ENCODE peak calls at places on chromosomes 16 and 17, in seven cellular contexts. One of them, this sample, is unnamed.

GRCh38 chr16:65524997-65525396 is 403.1 kb upstream of the CDH11 start:
- DNase-seq in breast epithelium: no peak
- DNase-seq in endothelial cell of umbilical vein: no peak
- DNase-seq in brain microvascular endothelial cell: peak
- DNase-seq in esophagus squamous epithelium: no peak
- DNase-seq in heart right ventricle: no peak
- DNase-seq in thoracic aorta: no peak
- DNase-seq in this sample: no peak

GRCh38 chr16:55532227-55532626 is 23.4 kb downstream of the LPCAT2 start:
- DNase-seq in endothelial cell of umbilical vein: no peak
- DNase-seq in brain microvascular endothelial cell: no peak
- DNase-seq in esophagus squamous epithelium: no peak
- DNase-seq in breast epithelium: no peak
- DNase-seq in thoracic aorta: no peak
- DNase-seq in heart right ventricle: no peak
- DNase-seq in this sample: no peak

GRCh38 chr16:27291106-27291505 is 22.5 kb upstream of the NSMCE1 start:
- DNase-seq in thoracic aorta: no peak
- DNase-seq in esophagus squamous epithelium: no peak
- DNase-seq in breast epithelium: no peak
- DNase-seq in endothelial cell of umbilical vein: no peak
- DNase-seq in brain microvascular endothelial cell: no peak
- DNase-seq in heart right ventricle: no peak
- DNase-seq in this sample: no peak

GRCh38 chr17:57609125-57609877 is 135.8 kb downstream of the CCDC182 start:
- DNase-seq in breast epithelium: peak
- DNase-seq in esophagus squamous epithelium: no peak
- DNase-seq in thoracic aorta: no peak
- DNase-seq in endothelial cell of umbilical vein: no peak
- DNase-seq in brain microvascular endothelial cell: no peak
- DNase-seq in heart right ventricle: no peak
- DNase-seq in this sample: no peak

GRCh38 chr17:58525239-58525638 is 10.8 kb upstream of the MTMR4 start:
- DNase-seq in brain microvascular endothelial cell: peak
- DNase-seq in esophagus squamous epithelium: no peak
- DNase-seq in endothelial cell of umbilical vein: peak
- DNase-seq in breast epithelium: peak
- DNase-seq in heart right ventricle: peak
- DNase-seq in thoracic aorta: peak
- DNase-seq in this sample: peak

GRCh38 chr17:57440522-57441269 is 184.4 kb downstream of the MSI2 start:
- DNase-seq in thoracic aorta: peak
- DNase-seq in esophagus squamous epithelium: no peak
- DNase-seq in brain microvascular endothelial cell: peak
- DNase-seq in heart right ventricle: peak
- DNase-seq in breast epithelium: peak
- DNase-seq in endothelial cell of umbilical vein: peak
- DNase-seq in this sample: peak

GRCh38 chr17:81254955-81255717 is 16.0 kb downstream of the NDUFAF8 start:
- DNase-seq in thoracic aorta: no peak
- DNase-seq in brain microvascular endothelial cell: peak
- DNase-seq in heart right ventricle: peak
- DNase-seq in breast epithelium: peak
- DNase-seq in endothelial cell of umbilical vein: peak
- DNase-seq in esophagus squamous epithelium: no peak
- DNase-seq in this sample: peak

GRCh38 chr17:35566955-35567354 is 6.3 kb upstream of the SLFN14 start:
- DNase-seq in heart right ventricle: no peak
- DNase-seq in breast epithelium: no peak
- DNase-seq in endothelial cell of umbilical vein: no peak
- DNase-seq in thoracic aorta: no peak
- DNase-seq in esophagus squamous epithelium: no peak
- DNase-seq in brain microvascular endothelial cell: no peak
- DNase-seq in this sample: no peak

GRCh38 chr16:50025544-50025931 is 513 bp downstream of the CNEP1R1 start:
- DNase-seq in breast epithelium: no peak
- DNase-seq in esophagus squamous epithelium: no peak
- DNase-seq in brain microvascular endothelial cell: no peak
- DNase-seq in endothelial cell of umbilical vein: no peak
- DNase-seq in thoracic aorta: no peak
- DNase-seq in heart right ventricle: no peak
- DNase-seq in this sample: peak

GRCh38 chr17:60080545-60080944 is 1.8 kb upstream of the HEATR6 start:
- DNase-seq in heart right ventricle: no peak
- DNase-seq in esophagus squamous epithelium: no peak
- DNase-seq in endothelial cell of umbilical vein: no peak
- DNase-seq in breast epithelium: no peak
- DNase-seq in brain microvascular endothelial cell: no peak
- DNase-seq in thoracic aorta: no peak
- DNase-seq in this sample: peak
- H3K4me3 ChIP-seq in heart right ventricle: no peak
- H3K4me3 ChIP-seq in esophagus squamous epithelium: no peak
- H3K4me3 ChIP-seq in endothelial cell of umbilical vein: no peak
- H3K4me3 ChIP-seq in breast epithelium: no peak
- H3K4me3 ChIP-seq in brain microvascular endothelial cell: no peak
- H3K4me3 ChIP-seq in thoracic aorta: no peak
- H3K4me3 ChIP-seq in this sample: no peak

GRCh38 chr17:73724341-73724740 is 80.1 kb upstream of the SDK2 start:
- DNase-seq in brain microvascular endothelial cell: no peak
- DNase-seq in endothelial cell of umbilical vein: no peak
- DNase-seq in esophagus squamous epithelium: no peak
- DNase-seq in breast epithelium: no peak
- DNase-seq in heart right ventricle: no peak
- DNase-seq in thoracic aorta: no peak
- DNase-seq in this sample: no peak
- TF ChIP-seq CTCF in brain microvascular endothelial cell: no peak
- TF ChIP-seq CTCF in endothelial cell of umbilical vein: no peak
- TF ChIP-seq CTCF in esophagus squamous epithelium: no peak
- TF ChIP-seq CTCF in breast epithelium: no peak
- TF ChIP-seq CTCF in heart right ventricle: no peak
- TF ChIP-seq CTCF in thoracic aorta: no peak
- TF ChIP-seq CTCF in this sample: no peak

GRCh38 chr16:53523126-53523804 is 20.3 kb upstream of the AKTIP start:
- DNase-seq in brain microvascular endothelial cell: no peak
- DNase-seq in endothelial cell of umbilical vein: no peak
- DNase-seq in thoracic aorta: no peak
- DNase-seq in breast epithelium: no peak
- DNase-seq in esophagus squamous epithelium: no peak
- DNase-seq in heart right ventricle: no peak
- DNase-seq in this sample: no peak

GRCh38 chr16:53515811-53516210 is 12.8 kb upstream of the AKTIP start:
- DNase-seq in thoracic aorta: no peak
- DNase-seq in heart right ventricle: no peak
- DNase-seq in endothelial cell of umbilical vein: peak
- DNase-seq in breast epithelium: no peak
- DNase-seq in brain microvascular endothelial cell: no peak
- DNase-seq in esophagus squamous epithelium: no peak
- DNase-seq in this sample: no peak

GRCh38 chr16:53517851-53518250 is 14.8 kb upstream of the AKTIP start:
- DNase-seq in heart right ventricle: no peak
- DNase-seq in endothelial cell of umbilical vein: no peak
- DNase-seq in breast epithelium: no peak
- DNase-seq in esophagus squamous epithelium: no peak
- DNase-seq in brain microvascular endothelial cell: no peak
- DNase-seq in thoracic aorta: no peak
- DNase-seq in this sample: no peak

GRCh38 chr16:53518550-53519416 is 15.8 kb upstream of the AKTIP start:
- DNase-seq in endothelial cell of umbilical vein: peak
- DNase-seq in heart right ventricle: peak
- DNase-seq in breast epithelium: peak
- DNase-seq in esophagus squamous epithelium: peak
- DNase-seq in thoracic aorta: no peak
- DNase-seq in brain microvascular endothelial cell: peak
- DNase-seq in this sample: no peak

DNA sequence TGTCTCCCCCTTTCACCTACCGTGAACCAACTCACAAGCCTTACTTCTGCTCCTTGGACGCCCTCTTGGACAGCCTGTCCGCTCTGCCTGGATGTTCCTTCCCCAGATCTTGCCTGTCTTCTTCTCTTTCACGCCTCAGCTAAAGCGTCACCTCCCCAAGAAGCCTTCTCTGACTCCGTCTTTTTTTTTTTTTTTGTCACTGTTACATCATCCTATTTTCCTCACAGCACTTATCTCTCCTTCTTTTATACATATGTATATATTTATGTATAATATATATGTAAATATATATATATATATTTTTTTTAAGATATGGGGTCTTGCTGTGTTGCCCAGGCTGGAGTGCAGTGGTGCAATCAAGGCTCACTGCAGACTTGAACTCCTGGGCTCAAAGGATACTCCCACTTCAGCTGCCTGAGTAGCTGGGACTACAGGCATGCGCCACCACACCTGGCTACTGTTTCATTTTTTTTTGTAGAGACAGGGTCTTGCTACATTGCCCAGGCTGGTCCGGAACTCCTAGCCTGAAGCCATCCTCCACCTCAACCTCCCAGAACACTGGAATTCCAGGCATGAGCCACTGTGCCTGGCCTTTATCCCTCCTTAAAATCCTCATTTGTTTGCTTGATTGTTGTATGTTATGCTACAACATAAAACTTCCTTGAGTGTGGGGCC is 16.5 kb upstream of the AKTIP start:
- DNase-seq in brain microvascular endothelial cell: no peak
- DNase-seq in breast epithelium: no peak
- DNase-seq in thoracic aorta: no peak
- DNase-seq in esophagus squamous epithelium: no peak
- DNase-seq in heart right ventricle: no peak
- DNase-seq in endothelial cell of umbilical vein: no peak
- DNase-seq in this sample: no peak
- H3K4me3 ChIP-seq in brain microvascular endothelial cell: no peak
- H3K4me3 ChIP-seq in breast epithelium: no peak
- H3K4me3 ChIP-seq in thoracic aorta: no peak
- H3K4me3 ChIP-seq in esophagus squamous epithelium: no peak
- H3K4me3 ChIP-seq in heart right ventricle: no peak
- H3K4me3 ChIP-seq in endothelial cell of umbilical vein: no peak
- H3K4me3 ChIP-seq in this sample: no peak

DNA sequence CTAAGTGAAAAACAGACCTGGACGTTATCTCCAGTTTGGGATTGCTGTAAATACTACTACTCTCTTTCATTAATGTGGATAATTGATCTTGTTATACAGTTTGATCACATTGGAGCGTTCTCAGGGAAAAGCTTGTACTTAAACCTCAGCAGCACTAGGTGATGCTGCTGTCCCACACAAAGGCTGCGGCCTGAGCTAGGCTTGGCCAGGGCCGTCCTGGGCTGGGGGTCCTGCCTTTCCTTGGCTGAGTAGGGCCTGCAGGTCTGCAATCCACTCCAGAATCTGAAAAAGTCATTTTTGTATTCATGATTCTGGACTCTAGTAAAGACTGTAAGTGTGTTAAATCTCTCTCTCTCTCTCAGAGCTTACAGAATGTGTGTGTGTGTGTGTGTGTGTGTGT is 23.7 kb upstream of the PMFBP1 start:
- DNase-seq in breast epithelium: no peak
- DNase-seq in esophagus squamous epithelium: no peak
- DNase-seq in heart right ventricle: no peak
- DNase-seq in thoracic aorta: no peak
- DNase-seq in brain microvascular endothelial cell: no peak
- DNase-seq in endothelial cell of umbilical vein: no peak
- DNase-seq in this sample: no peak
- TF ChIP-seq CTCF in breast epithelium: no peak
- TF ChIP-seq CTCF in esophagus squamous epithelium: no peak
- TF ChIP-seq CTCF in heart right ventricle: no peak
- TF ChIP-seq CTCF in thoracic aorta: no peak
- TF ChIP-seq CTCF in brain microvascular endothelial cell: peak
- TF ChIP-seq CTCF in endothelial cell of umbilical vein: peak
- TF ChIP-seq CTCF in this sample: peak

DNA sequence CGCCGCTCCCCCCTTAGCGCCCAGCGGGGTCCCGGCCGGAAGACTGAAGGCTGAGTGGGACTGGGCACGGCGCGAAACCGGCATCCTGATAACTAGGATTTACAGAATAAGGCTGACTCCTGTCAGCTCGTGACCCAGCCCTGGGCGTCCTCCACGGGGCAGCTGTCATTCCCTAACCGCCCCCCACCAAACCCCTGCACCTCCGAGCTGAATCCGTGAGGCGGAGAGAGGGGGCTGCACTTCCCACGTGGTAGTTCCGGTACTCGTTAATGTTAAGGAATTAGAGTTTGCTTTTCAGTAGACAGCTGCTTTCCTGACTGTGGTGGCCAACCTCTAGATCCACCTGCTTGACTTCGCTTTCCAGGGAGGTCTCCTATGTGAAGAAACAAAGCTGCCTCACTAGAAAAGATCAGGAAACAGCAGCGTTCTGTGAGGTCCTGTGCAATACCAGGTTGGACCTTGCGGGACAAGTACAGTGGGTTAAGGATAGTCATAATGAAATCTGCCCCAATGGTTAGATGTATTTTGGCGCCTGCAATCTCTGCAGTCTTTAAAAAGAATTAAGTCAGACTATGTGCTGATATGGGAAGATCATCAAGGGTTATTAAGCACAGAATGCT is 1.0 kb upstream of the WBP2 start:
- DNase-seq in thoracic aorta: no peak
- DNase-seq in endothelial cell of umbilical vein: peak
- DNase-seq in brain microvascular endothelial cell: no peak
- DNase-seq in heart right ventricle: no peak
- DNase-seq in esophagus squamous epithelium: no peak
- DNase-seq in breast epithelium: no peak
- DNase-seq in this sample: no peak
- H3K4me3 ChIP-seq in thoracic aorta: peak
- H3K4me3 ChIP-seq in endothelial cell of umbilical vein: peak
- H3K4me3 ChIP-seq in brain microvascular endothelial cell: peak
- H3K4me3 ChIP-seq in heart right ventricle: peak
- H3K4me3 ChIP-seq in esophagus squamous epithelium: peak
- H3K4me3 ChIP-seq in breast epithelium: peak
- H3K4me3 ChIP-seq in this sample: peak